ENCODE peak calls at places on chromosomes 5 and 9, in four cellular contexts. S, E, L and X are unnamed samples.

GRCh38 chr9:99748690-99749089 is 73.0 kb upstream of the NR4A3 start:
- DNase-seq in E (no peak), L (no peak), S (no peak), X (no peak)

GRCh38 chr9:93582115-93582514 is 5.7 kb downstream of the PHF2 start:
- DNase-seq in E (no peak), L (no peak), S (no peak), X (no peak)

GRCh38 chr9:132647355-132647754 is 22.4 kb downstream of the DDX31 start:
- DNase-seq in E (no peak), S (no peak), L (no peak), X (no peak)

GRCh38 chr9:89376741-89377140 is 58.4 kb downstream of the SECISBP2 start:
- DNase-seq in E (no peak), L (no peak), S (no peak), X (no peak)

GRCh38 chr5:28807230-28807629 is 1768.8 kb upstream of the CDH9 start:
- DNase-seq in E (no peak), L (no peak), S (no peak), X (no peak)

GRCh38 chr5:149488645-149489306 is 62.5 kb downstream of the CSNK1A1 start:
- DNase-seq in S (no peak), E (no peak), L (no peak), X (peak)

GRCh38 chr9:107274953-107275422 is 8.1 kb upstream of the RAD23B start:
- DNase-seq in L (no peak), S (no peak), E (no peak), X (no peak)

GRCh38 chr9:122015165-122015821 is 77.8 kb downstream of the TTLL11 start:
- DNase-seq in S (no peak), L (no peak), E (no peak), X (no peak)

GRCh38 chr5:128254789-128255188 is 171.2 kb downstream of the SLC12A2 start:
- DNase-seq in S (no peak), L (no peak), E (no peak), X (no peak)

GRCh38 chr9:14563902-14564578 is 129.2 kb downstream of the ZDHHC21 start:
- DNase-seq in S (no peak), E (no peak), L (no peak), X (no peak)

GRCh38 chr5:149261246-149261645 is 10.4 kb upstream of the AFAP1L1 start:
- DNase-seq in L (no peak), E (no peak), S (no peak), X (no peak)

DNA sequence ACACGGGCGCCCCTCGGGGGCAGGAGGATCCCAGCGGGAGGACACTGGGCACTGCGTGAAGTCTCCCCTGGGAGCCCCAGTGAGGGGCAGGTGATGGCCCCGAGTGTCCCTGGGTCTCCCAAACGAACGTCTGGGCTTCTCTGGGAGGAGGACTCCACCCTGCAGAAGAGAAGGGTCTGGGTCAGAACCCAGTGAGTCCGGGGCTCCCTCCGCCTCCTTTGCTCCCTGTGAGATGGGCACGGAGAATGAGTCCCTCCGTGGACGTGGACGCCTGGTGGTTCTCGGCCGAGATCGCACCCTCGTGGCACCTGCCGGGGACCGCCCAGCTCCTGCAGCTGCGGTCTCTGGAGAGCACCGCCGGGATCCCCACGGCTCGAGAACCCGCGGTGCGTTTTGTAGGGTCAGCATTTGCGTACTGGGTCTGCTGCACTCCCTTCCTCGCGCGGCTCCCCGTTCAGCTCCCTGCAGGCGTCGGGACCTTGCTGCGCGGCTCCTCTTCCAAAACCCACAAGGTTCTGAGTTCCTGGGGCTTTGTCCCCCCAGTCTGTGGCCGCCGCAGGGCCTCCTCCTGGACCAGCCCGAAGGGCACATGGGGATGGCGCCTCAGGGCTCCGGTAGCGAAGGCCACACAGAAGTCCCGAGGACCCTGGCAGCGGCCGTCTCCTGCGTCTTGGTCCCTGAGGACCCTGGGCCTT is 10.2 kb upstream of the CEP72 start:
- DNase-seq in S (no peak), L (no peak), E (no peak), X (no peak)
- TF ChIP-seq NRF1 in S (no peak), L (no peak), E (no peak), X (no peak)

GRCh38 chr5:103469288-103470065 is 93.1 kb downstream of the NUDT12 start:
- DNase-seq in S (no peak), E (no peak), L (no peak), X (no peak)
- TF ChIP-seq NRF1 in S (no peak), E (no peak), L (no peak), X (no peak)

GRCh38 chr9:69425402-69425801 is 100.4 kb downstream of the ENTREP1 start:
- DNase-seq in S (no peak), L (no peak), E (no peak), X (no peak)
- TF ChIP-seq NRF1 in S (no peak), L (no peak), E (no peak), X (no peak)

DNA sequence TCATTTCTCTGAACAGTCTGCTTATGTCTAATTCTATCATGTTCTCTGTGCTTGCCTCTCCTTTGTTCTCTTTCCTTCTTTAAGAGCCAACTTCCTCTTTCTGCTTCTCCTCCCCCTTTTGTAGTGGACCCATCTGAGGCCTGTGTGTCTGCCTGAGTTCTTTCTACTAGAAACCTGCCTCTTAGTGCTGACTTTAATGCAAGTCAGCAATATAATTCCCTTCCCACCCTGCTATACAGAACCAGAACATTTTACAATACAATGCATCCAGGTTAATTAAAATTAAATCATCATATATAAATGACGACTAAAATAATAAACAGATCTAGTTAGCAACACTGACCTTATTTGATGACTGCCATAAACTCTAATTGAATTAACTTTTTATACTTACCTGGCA is 82.6 kb upstream of the GAS1 start:
- DNase-seq in S (no peak), E (no peak), L (no peak), X (no peak)
- TF ChIP-seq NRF1 in S (no peak), E (no peak), L (no peak), X (no peak)

GRCh38 chr9:20286154-20286553 is 336.1 kb downstream of the MLLT3 start:
- DNase-seq in E (no peak), L (no peak), S (no peak), X (no peak)

GRCh38 chr9:20276762-20277161 is 345.5 kb downstream of the MLLT3 start:
- DNase-seq in E (no peak), S (no peak), L (no peak), X (no peak)

GRCh38 chr9:20284601-20285289 is 337.6 kb downstream of the MLLT3 start:
- DNase-seq in L (no peak), S (no peak), E (no peak), X (no peak)

DNA sequence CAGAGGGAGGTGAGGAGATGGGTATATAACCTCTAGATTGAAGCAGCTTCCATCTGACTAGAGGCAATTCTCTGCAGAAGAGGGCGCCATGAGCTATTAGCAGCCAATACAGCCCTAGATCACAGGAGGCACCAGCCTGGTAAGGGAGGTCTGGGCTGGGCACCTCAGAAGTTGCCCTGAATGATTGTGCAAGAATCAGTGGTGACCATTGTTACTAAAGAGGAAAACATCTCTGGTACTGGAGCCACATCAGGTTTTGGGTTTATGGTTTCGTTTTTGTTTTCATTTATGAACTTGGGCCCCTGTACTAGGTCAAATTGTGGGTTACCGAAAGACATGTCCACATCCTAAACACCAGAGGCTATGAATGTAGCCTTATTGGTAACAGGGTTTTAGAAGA is 342.0 kb downstream of the MLLT3 start:
- DNase-seq in E (no peak), L (no peak), S (no peak), X (no peak)
- TF ChIP-seq NRF1 in E (no peak), L (no peak), S (no peak), X (no peak)

DNA sequence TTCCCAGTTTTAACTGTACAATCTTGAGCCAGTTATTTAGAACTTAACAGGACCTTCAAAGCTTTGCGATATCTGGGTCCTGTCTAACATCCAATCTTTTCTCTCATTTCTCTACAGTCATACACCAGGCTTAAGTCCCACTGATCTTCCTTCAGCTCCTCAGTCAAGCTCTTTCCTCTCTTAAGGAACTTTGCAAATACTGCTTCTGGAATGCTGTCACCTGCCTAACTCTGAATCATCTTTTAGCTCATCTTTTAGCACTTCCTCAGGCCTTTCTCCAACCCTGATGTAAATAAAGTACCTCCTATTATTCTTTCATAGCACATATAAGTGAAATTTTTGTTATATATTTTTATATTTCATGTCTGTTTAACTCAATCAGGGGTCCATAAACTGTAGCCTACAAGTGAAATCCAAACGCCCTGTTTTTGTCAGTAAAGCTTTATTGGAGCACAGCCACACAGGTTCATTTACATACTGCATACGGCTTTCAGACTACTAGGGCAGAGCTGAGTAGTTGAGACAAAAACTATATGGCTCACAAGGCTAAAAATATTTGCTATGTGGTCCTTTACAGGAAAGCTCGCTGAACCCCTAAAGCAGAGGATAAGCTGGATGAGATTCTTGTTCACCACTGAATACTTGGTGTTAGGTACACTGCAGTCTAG is 63.5 kb downstream of the MEF2C start:
- DNase-seq in S (no peak), L (no peak), E (no peak), X (no peak)
- TF ChIP-seq NRF1 in S (no peak), L (no peak), E (no peak), X (no peak)

GRCh38 chr5:172624083-172624995 is 16.7 kb upstream of the NEURL1B start:
- DNase-seq in S (no peak), L (no peak), E (no peak), X (no peak)
- TF ChIP-seq NRF1 in S (no peak), L (no peak), E (no peak), X (no peak)

GRCh38 chr9:21964925-21965385 is 29.2 kb downstream of the CDKN2A start:
- DNase-seq in S (no peak), L (no peak), E (no peak), X (no peak)
- TF ChIP-seq NRF1 in S (no peak), L (no peak), E (no peak), X (no peak)

GRCh38 chr5:137487600-137487999 is 11.5 kb downstream of the SPOCK1 start:
- DNase-seq in S (no peak), L (no peak), E (no peak), X (no peak)
- TF ChIP-seq NRF1 in S (no peak), L (no peak), E (no peak), X (no peak)